ENCODE peak calls at places on chromosome 15, in nine cellular contexts. O is tibial nerve, K is H54, X is heart left ventricle, T is A549, I is uterus, Z is GM12892, W is stomach, M is Peyer's patch. E is an unnamed sample.

GRCh38 chr15:67024322-67024997 is 40.9 kb upstream of the SMAD3 start:
- DNase-seq in O (peak), K (peak), X (peak), T (peak), I (peak), Z (no peak), W (peak), M (no peak), E (peak)

GRCh38 chr15:57758556-57758955 is 52.0 kb downstream of the POLR2M start:
- DNase-seq in O (no peak), K (no peak), X (no peak), T (no peak), I (no peak), Z (no peak), W (no peak), M (no peak), E (no peak)

GRCh38 chr15:68821898-68822380 is 1.2 kb upstream of the ANP32A start:
- DNase-seq in O (no peak), K (no peak), X (no peak), T (no peak), I (no peak), Z (no peak), W (no peak), M (no peak), E (no peak)

GRCh38 chr15:57527382-57528091 is 64.2 kb upstream of the MYZAP start:
- DNase-seq in O (peak), K (peak), X (no peak), T (peak), I (peak), Z (peak), W (no peak), M (peak), E (peak)

GRCh38 chr15:64699767-64700388 is 75.5 kb downstream of the RBPMS2 start:
- DNase-seq in O (no peak), K (no peak), X (peak), T (no peak), I (peak), Z (no peak), W (peak), M (no peak), E (no peak)

GRCh38 chr15:26967719-26968269 is 3.2 kb upstream of the GABRG3 start:
- DNase-seq in O (no peak), K (no peak), X (no peak), T (no peak), I (no peak), Z (no peak), W (no peak), M (no peak), E (no peak)

GRCh38 chr15:68583936-68584703 is 5.3 kb downstream of the CORO2B start:
- DNase-seq in O (no peak), K (no peak), X (no peak), T (no peak), I (no peak), Z (no peak), W (no peak), M (no peak), E (no peak)

GRCh38 chr15:63172376-63173115 is 15.3 kb upstream of the RPS27L start:
- DNase-seq in O (no peak), K (no peak), X (no peak), T (no peak), I (no peak), Z (no peak), W (no peak), M (no peak), E (no peak)

GRCh38 chr15:98815207-98815606 is 166.9 kb downstream of the IGF1R start:
- DNase-seq in O (no peak), K (no peak), X (no peak), T (no peak), I (no peak), Z (no peak), W (no peak), M (no peak), E (no peak)

GRCh38 chr15:68379759-68380290 is 52.1 kb downstream of the ITGA11 start:
- DNase-seq in O (no peak), K (no peak), X (peak), T (no peak), I (no peak), Z (no peak), W (peak), M (no peak), E (no peak)

GRCh38 chr15:71219646-71220045 is 104.4 kb downstream of the THSD4 start:
- DNase-seq in O (no peak), K (no peak), X (no peak), T (no peak), I (no peak), Z (no peak), W (no peak), M (no peak), E (no peak)

GRCh38 chr15:27686376-27686775 is 412.7 kb downstream of the OCA2 start:
- DNase-seq in O (no peak), K (no peak), X (no peak), T (no peak), I (no peak), Z (no peak), W (no peak), M (no peak), E (no peak)

GRCh38 chr15:29420188-29420587 is 150.6 kb upstream of the NSMCE3 start:
- DNase-seq in O (no peak), K (no peak), X (no peak), T (no peak), I (no peak), Z (no peak), W (no peak), M (no peak), E (no peak)

GRCh38 chr15:43103939-43104338 is 1.9 kb downstream of the UBR1 start:
- DNase-seq in O (no peak), K (no peak), X (no peak), T (no peak), I (no peak), Z (no peak), W (no peak), M (no peak), E (no peak)

GRCh38 chr15:79640206-79640605 is 208.1 kb downstream of the MINAR1 start:
- DNase-seq in O (no peak), K (peak), X (peak), T (peak), I (no peak), Z (no peak), W (peak), M (no peak), E (no peak)

GRCh38 chr15:62877276-62877857 is 165.2 kb upstream of the TPM1 start:
- DNase-seq in O (no peak), K (no peak), X (no peak), T (no peak), I (no peak), Z (no peak), W (no peak), M (no peak), E (no peak)

GRCh38 chr15:45549831-45550230 is 27.3 kb upstream of the SLC30A4 start:
- DNase-seq in O (no peak), K (no peak), X (no peak), T (no peak), I (no peak), Z (no peak), W (no peak), M (no peak), E (no peak)

GRCh38 chr15:77025066-77025435 is 30.1 kb downstream of the PSTPIP1 start:
- DNase-seq in O (peak), K (no peak), X (peak), T (no peak), I (peak), Z (peak), W (no peak), M (no peak), E (no peak)

GRCh38 chr15:70252056-70252935 is 154.6 kb upstream of the TLE3 start:
- DNase-seq in O (no peak), K (no peak), X (no peak), T (no peak), I (peak), Z (no peak), W (peak), M (no peak), E (no peak)

GRCh38 chr15:89504166-89504565 is 7.8 kb upstream of the RHCG start:
- DNase-seq in O (no peak), K (no peak), X (no peak), T (no peak), I (no peak), Z (no peak), W (no peak), M (no peak), E (no peak)

GRCh38 chr15:37819191-37819590 is 115.2 kb upstream of the TMCO5A start:
- DNase-seq in O (no peak), K (no peak), X (no peak), T (no peak), I (no peak), Z (no peak), W (no peak), M (no peak), E (no peak)

GRCh38 chr15:70767668-70768067 is 4.3 kb upstream of the UACA start:
- DNase-seq in O (no peak), K (no peak), X (no peak), T (no peak), I (no peak), Z (no peak), W (no peak), M (no peak), E (no peak)

GRCh38 chr15:43274136-43274535 is 7.4 kb upstream of the TGM5 start:
- DNase-seq in O (no peak), K (peak), X (peak), T (no peak), I (no peak), Z (no peak), W (no peak), M (peak), E (no peak)

GRCh38 chr15:31311735-31312134 is 14.9 kb upstream of the KLF13 start:
- DNase-seq in O (peak), K (no peak), X (peak), T (no peak), I (no peak), Z (no peak), W (no peak), M (no peak), E (no peak)

GRCh38 chr15:75070674-75071073 is 47.3 kb downstream of the PPCDC start:
- DNase-seq in O (no peak), K (no peak), X (no peak), T (no peak), I (no peak), Z (no peak), W (no peak), M (no peak), E (no peak)

GRCh38 chr15:71013446-71013845 is 101.8 kb upstream of the THSD4 start:
- DNase-seq in O (no peak), K (no peak), X (no peak), T (no peak), I (no peak), Z (no peak), W (no peak), M (no peak), E (no peak)

GRCh38 chr15:40092416-40093223 is 16.1 kb downstream of the BMF start:
- DNase-seq in O (peak), K (no peak), X (peak), T (no peak), I (peak), Z (no peak), W (no peak), M (no peak), E (no peak)
- TF ChIP-seq POLR2A in O (no peak), K (no peak), X (no peak), T (no peak), I (peak), Z (no peak), W (no peak), M (no peak), E (no peak)

GRCh38 chr15:59352683-59353082 is 20.0 kb downstream of the MYO1E start:
- DNase-seq in O (no peak), K (no peak), X (no peak), T (no peak), I (no peak), Z (no peak), W (no peak), M (no peak), E (no peak)

GRCh38 chr15:59347915-59348314 is 24.8 kb downstream of the MYO1E start:
- DNase-seq in O (no peak), K (no peak), X (no peak), T (no peak), I (no peak), Z (no peak), W (no peak), M (no peak), E (no peak)

GRCh38 chr15:59352189-59352588 is 20.5 kb downstream of the MYO1E start:
- DNase-seq in O (no peak), K (no peak), X (peak), T (no peak), I (no peak), Z (no peak), W (no peak), M (no peak), E (no peak)

GRCh38 chr15:59350421-59350732 is 22.3 kb downstream of the MYO1E start:
- DNase-seq in O (no peak), K (no peak), X (no peak), T (no peak), I (no peak), Z (no peak), W (no peak), M (no peak), E (no peak)

DNA sequence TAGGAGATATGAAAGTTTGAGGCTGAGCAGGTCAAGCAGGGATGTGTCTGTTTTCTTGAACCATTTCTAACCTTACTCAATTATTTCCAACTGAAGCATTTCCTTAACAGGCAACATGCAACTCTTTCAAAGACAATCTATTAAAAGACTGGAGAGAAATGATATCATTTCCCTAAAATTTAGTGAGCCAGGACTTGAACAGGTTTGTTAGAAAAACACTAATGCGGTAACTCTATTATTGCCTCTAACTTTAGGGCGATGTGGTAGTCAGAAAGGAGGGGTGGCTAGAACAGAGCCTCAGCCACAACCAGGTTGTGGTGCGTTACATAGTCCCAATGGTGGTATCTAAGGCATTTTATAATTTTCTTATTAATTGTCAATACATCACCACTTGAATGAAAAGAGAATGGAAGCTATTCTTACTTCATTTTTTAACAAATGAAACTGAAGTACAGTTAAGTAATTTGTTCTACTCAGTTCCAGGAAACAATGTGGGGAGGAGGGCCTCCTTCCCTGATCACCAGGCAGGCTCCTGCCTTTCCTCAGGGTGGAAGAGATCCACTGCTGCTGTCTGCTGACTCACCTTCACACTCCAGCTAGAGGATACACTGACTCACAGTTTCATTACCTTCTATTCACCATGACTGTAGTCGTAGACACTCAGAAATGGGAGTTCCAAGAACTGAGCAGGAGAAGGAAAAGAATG is 22.8 kb downstream of the MYO1E start:
- DNase-seq in O (no peak), K (peak), X (peak), T (peak), I (peak), Z (no peak), W (no peak), M (no peak), E (no peak)
- TF ChIP-seq POLR2A in O (no peak), K (no peak), X (no peak), T (no peak), I (no peak), Z (no peak), W (no peak), M (no peak), E (no peak)

GRCh38 chr15:78131295-78132021 is at the start of gene CIB2:
- DNase-seq in O (no peak), K (peak), X (peak), T (peak), I (peak), Z (peak), W (peak), M (peak), E (no peak)
- TF ChIP-seq POLR2A in O (no peak), K (no peak), X (peak), T (peak), I (peak), Z (peak), W (no peak), M (no peak), E (no peak)

GRCh38 chr15:41967506-41968206 is 4.7 kb downstream of the EHD4 start:
- DNase-seq in O (no peak), K (no peak), X (peak), T (no peak), I (no peak), Z (no peak), W (peak), M (peak), E (no peak)
- TF ChIP-seq POLR2A in O (no peak), K (no peak), X (no peak), T (no peak), I (no peak), Z (no peak), W (no peak), M (no peak), E (no peak)

DNA sequence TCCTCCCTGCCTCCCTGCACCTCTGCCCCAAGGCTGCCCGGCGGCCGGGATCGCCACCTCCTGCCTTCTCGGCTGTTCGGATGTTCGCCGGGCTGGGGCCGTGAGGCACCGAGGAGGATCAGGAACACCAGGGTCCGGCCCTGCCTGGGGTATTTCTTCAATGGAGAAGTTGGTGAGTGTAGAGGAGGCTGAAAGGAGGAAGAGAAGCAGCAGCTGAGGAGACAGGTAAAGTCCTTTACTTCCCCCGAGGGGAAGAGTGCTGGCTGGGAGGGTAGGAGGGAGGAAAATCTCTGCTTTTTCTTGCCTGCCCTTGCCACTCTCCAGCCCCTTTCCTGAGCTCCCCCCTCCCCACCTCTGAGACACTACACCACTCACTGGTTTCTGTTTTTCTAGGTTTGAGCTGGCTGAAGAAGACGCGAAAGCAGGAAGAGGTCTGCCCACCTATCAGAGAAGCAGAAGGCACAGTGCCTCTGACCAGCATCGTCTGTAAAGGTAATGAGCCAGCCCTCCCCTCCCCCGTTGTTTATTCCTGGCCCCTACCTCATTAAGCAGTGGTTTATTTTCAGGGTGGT is 519 bp downstream of the ASB7 start:
- DNase-seq in O (no peak), K (peak), X (no peak), T (peak), I (no peak), Z (peak), W (no peak), M (peak), E (no peak)
- TF ChIP-seq POLR2A in O (no peak), K (peak), X (no peak), T (no peak), I (no peak), Z (no peak), W (no peak), M (no peak), E (no peak)

GRCh38 chr15:92882697-92883642 is 17.2 kb upstream of the CHD2 start:
- DNase-seq in O (no peak), K (no peak), X (peak), T (no peak), I (no peak), Z (no peak), W (no peak), M (peak), E (peak)
- TF ChIP-seq POLR2A in O (peak), K (peak), X (peak), T (peak), I (peak), Z (peak), W (no peak), M (peak), E (peak)